ENCODE peak calls at places on chromosomes 7 and 10, in four cellular contexts. P is M059J, Z is SK-N-SH, O is transverse colon. Y is an unnamed sample.

GRCh38 chr10:52229271-52229931 is 84.7 kb upstream of the DKK1 start:
- DNase-seq in P (peak), Z (no peak), O (no peak), Y (no peak)

GRCh38 chr10:36248314-36248981 is 606.4 kb upstream of the FZD8 start:
- DNase-seq in P (no peak), Z (no peak), O (no peak), Y (no peak)

GRCh38 chr7:146591976-146592375 is 475.4 kb downstream of the CNTNAP2 start:
- DNase-seq in P (no peak), Z (no peak), O (no peak), Y (no peak)

GRCh38 chr10:99522078-99522479 is 10.7 kb upstream of the NKX2-3 start:
- DNase-seq in P (no peak), Z (peak), O (peak), Y (peak)

GRCh38 chr7:29113384-29114102 is 32.8 kb downstream of the CPVL start:
- DNase-seq in P (peak), Z (no peak), O (peak), Y (no peak)

GRCh38 chr7:131249003-131249402 is 78.7 kb upstream of the MKLN1 start:
- DNase-seq in P (peak), Z (no peak), O (peak), Y (peak)

GRCh38 chr7:22406715-22407114 is 49.8 kb upstream of the RAPGEF5 start:
- DNase-seq in P (no peak), Z (no peak), O (no peak), Y (no peak)

GRCh38 chr7:40200791-40201190 is 66.0 kb downstream of the SUGCT start:
- DNase-seq in P (peak), Z (no peak), O (no peak), Y (no peak)

GRCh38 chr7:42253316-42253715 is 16.3 kb upstream of the GLI3 start:
- DNase-seq in P (peak), Z (no peak), O (no peak), Y (no peak)

GRCh38 chr7:116562529-116563121 is 37.8 kb downstream of the CAV1 start:
- DNase-seq in P (no peak), Z (no peak), O (no peak), Y (no peak)

GRCh38 chr7:147638566-147638965 is 952.0 kb upstream of the C7orf33 start:
- DNase-seq in P (no peak), Z (no peak), O (no peak), Y (no peak)

GRCh38 chr10:86401588-86402282 is 35.1 kb upstream of the GRID1 start:
- DNase-seq in P (no peak), Z (peak), O (peak), Y (peak)

GRCh38 chr10:14772399-14772798 is 2.3 kb downstream of the FAM107B start:
- DNase-seq in P (no peak), Z (no peak), O (no peak), Y (no peak)

GRCh38 chr10:27884185-27884630 is 114.7 kb downstream of the ODAD2 start:
- DNase-seq in P (peak), Z (no peak), O (no peak), Y (no peak)

GRCh38 chr10:119113805-119114732 is 10.2 kb downstream of the DENND10 start:
- DNase-seq in P (peak), Z (no peak), O (no peak), Y (no peak)

GRCh38 chr10:29880856-29881255 is 178.5 kb downstream of the JCAD start:
- DNase-seq in P (no peak), Z (no peak), O (no peak), Y (no peak)

GRCh38 chr10:34121125-34121973 is 693.7 kb downstream of the PARD3 start:
- DNase-seq in P (no peak), Z (no peak), O (no peak), Y (no peak)

GRCh38 chr7:132437730-132438129 is 138.5 kb downstream of the PLXNA4 start:
- DNase-seq in P (no peak), Z (no peak), O (no peak), Y (no peak)

GRCh38 chr7:37151741-37152413 is 296.8 kb downstream of the ELMO1 start:
- DNase-seq in P (no peak), Z (no peak), O (no peak), Y (no peak)

GRCh38 chr7:137081694-137082093 is 213.2 kb downstream of the CHRM2 start:
- DNase-seq in P (peak), Z (peak), O (peak), Y (peak)

GRCh38 chr7:3069767-3070449 is 26.2 kb upstream of the CARD11 start:
- DNase-seq in P (no peak), Z (no peak), O (no peak), Y (no peak)

GRCh38 chr7:115533785-115534184 is 496.8 kb downstream of the TFEC start:
- DNase-seq in P (no peak), Z (no peak), O (no peak), Y (no peak)

GRCh38 chr10:62580396-62580795 is 206.2 kb downstream of the ZNF365 start:
- DNase-seq in P (peak), Z (no peak), O (no peak), Y (no peak)

GRCh38 chr7:159012353-159013069 is 132.2 kb downstream of the VIPR2 start:
- DNase-seq in P (peak), Z (no peak), O (peak), Y (peak)

GRCh38 chr10:20672724-20673123 is 224.4 kb downstream of the NEBL start:
- DNase-seq in P (no peak), Z (no peak), O (no peak), Y (no peak)

GRCh38 chr7:106545275-106545674 is 115.7 kb downstream of the CCDC71L start:
- DNase-seq in P (no peak), Z (no peak), O (no peak), Y (no peak)

GRCh38 chr10:96188911-96189310 is 58.8 kb downstream of the ZNF518A start:
- DNase-seq in P (no peak), Z (no peak), O (no peak), Y (no peak)

GRCh38 chr10:60384006-60384405 is 5.7 kb downstream of the ANK3 start:
- DNase-seq in P (peak), Z (no peak), O (no peak), Y (no peak)

GRCh38 chr7:37440738-37441404 is 7.8 kb downstream of the ELMO1 start:
- DNase-seq in P (peak), Z (peak), O (no peak), Y (no peak)

GRCh38 chr10:112811741-112812551 is 138.1 kb upstream of the TCF7L2 start:
- DNase-seq in P (peak), Z (no peak), O (peak), Y (peak)

GRCh38 chr7:139582130-139582650 is 58.7 kb downstream of the CLEC2L start:
- DNase-seq in P (no peak), Z (no peak), O (no peak), Y (no peak)

Y was measured in mucosa of descending colon.